ENCODE peak calls at places on chromosome 2, in four cellular contexts. Z is transverse colon; M is neural crest cell; V is activated CD4-positive, alpha-beta T cell treated with anti-CD3 and anti-CD28 coated beads, Interleukin-2, amount 10 ng/mL, durations not matched to agents 7 days and 5 days. R is an unnamed sample.
A peak's percentile ranks its signal among the peaks of the same experiment; 100 is the strongest.

GRCh38 chr2:45342-46130 is 769 bp downstream of the FAM110C start:
- DNase-seq in V (no peak), Z (peak; percentile 42), M (peak; percentile 6), R (peak; percentile 28)

GRCh38 chr2:68330691-68331090 is 10.9 kb upstream of the CNRIP1 start:
- DNase-seq in Z (no peak), M (no peak), V (no peak), R (no peak)

GRCh38 chr2:71680925-71681324 is 227.6 kb downstream of the DYSF start:
- DNase-seq in V (no peak), Z (no peak), M (no peak), R (no peak)

GRCh38 chr2:673615-674318 is 3.4 kb downstream of the TMEM18 start:
- DNase-seq in M (no peak), V (no peak), Z (no peak), R (no peak)

GRCh38 chr2:130354135-130354420 is 1.8 kb upstream of the PTPN18 start:
- DNase-seq in M (no peak), Z (no peak), V (no peak), R (no peak)

GRCh38 chr2:37287966-37288365 is 36.7 kb downstream of the PRKD3 start:
- DNase-seq in V (peak; percentile 16), M (no peak), Z (no peak), R (peak; percentile 47)

GRCh38 chr2:24930768-24931167 is 10.7 kb upstream of the ADCY3 start:
- DNase-seq in M (no peak), V (no peak), Z (no peak), R (peak; percentile 31)

GRCh38 chr2:130135692-130136541 is 6.9 kb upstream of the POTEF start:
- DNase-seq in M (no peak), Z (no peak), V (no peak), R (no peak)

GRCh38 chr2:80335411-80335810 is 30.9 kb upstream of the LRRTM1 start:
- DNase-seq in M (no peak), Z (no peak), V (no peak), R (no peak)

GRCh38 chr2:144424559-144425240 is 95.2 kb downstream of the ZEB2 start:
- DNase-seq in V (no peak), M (no peak), Z (no peak), R (no peak)

GRCh38 chr2:70089220-70089945 is 2.1 kb downstream of the PCBP1 start:
- DNase-seq in Z (no peak), V (peak; percentile 48), M (no peak), R (peak; percentile 30)

GRCh38 chr2:234676109-234676858 is 179.4 kb upstream of the ARL4C start:
- DNase-seq in V (no peak), Z (no peak), M (no peak), R (no peak)

GRCh38 chr2:25936889-25937545 is 45.3 kb downstream of the KIF3C start:
- DNase-seq in Z (no peak), M (no peak), V (no peak), R (no peak)

GRCh38 chr2:105749583-105750399 is 5.1 kb downstream of the NCK2 start:
- DNase-seq in M (no peak), Z (peak; percentile 36), V (no peak), R (peak; percentile 36)

GRCh38 chr2:38716185-38716584 is 35.0 kb downstream of the SRSF7 start:
- DNase-seq in V (no peak), M (no peak), Z (no peak), R (peak; percentile 39)

GRCh38 chr2:226661789-226662545 is 137.7 kb downstream of the IRS1 start:
- DNase-seq in V (no peak), Z (no peak), M (no peak), R (peak; percentile 94)

GRCh38 chr2:112688086-112688880 is 32.5 kb upstream of the NT5DC4 start:
- DNase-seq in M (no peak), V (no peak), Z (peak; percentile 47), R (no peak)

GRCh38 chr2:63926800-63927199 is 85.1 kb downstream of the UGP2 start:
- DNase-seq in M (no peak), V (no peak), Z (no peak), R (no peak)

GRCh38 chr2:20617892-20618467 is 32.9 kb downstream of the HS1BP3 start:
- DNase-seq in M (no peak), Z (peak; percentile 92), V (no peak), R (peak; percentile 99)

GRCh38 chr2:1612391-1613077 is 131.8 kb downstream of the PXDN start:
- DNase-seq in Z (no peak), V (no peak), M (no peak), R (no peak)

GRCh38 chr2:127840893-127841292 is 17.1 kb downstream of the POLR2D start:
- DNase-seq in Z (no peak), M (no peak), V (no peak), R (no peak)

GRCh38 chr2:132692816-132693215 is 22.8 kb upstream of the LYPD1 start:
- DNase-seq in Z (no peak), V (no peak), M (no peak), R (no peak)

R was measured in MCF 10A.